ENCODE peak calls at places on chromosomes 16 and 17, in ten cellular contexts. One of them, this sample, is unnamed.

GRCh38 chr17:55527520-55528118 is 16.4 kb upstream of the SMIM36 start:
- DNase-seq in EH: peak; percentile 43
- DNase-seq in NCI-H1105: no peak
- DNase-seq in uterus: peak; percentile 37
- DNase-seq in hippocampal formation: peak; percentile 43
- DNase-seq in transverse colon: no peak
- DNase-seq in dorsolateral prefrontal cortex: no peak
- DNase-seq in bronchial epithelial cell: peak; percentile 48
- DNase-seq in CD4-positive, alpha-beta T cell: no peak
- DNase-seq in fibroblast of lung: peak; percentile 83
- DNase-seq in this sample: no peak

GRCh38 chr16:50450957-50451356 is 82.2 kb upstream of the BRD7 start:
- DNase-seq in EH: no peak
- DNase-seq in NCI-H1105: no peak
- DNase-seq in uterus: no peak
- DNase-seq in hippocampal formation: no peak
- DNase-seq in transverse colon: no peak
- DNase-seq in dorsolateral prefrontal cortex: no peak
- DNase-seq in bronchial epithelial cell: no peak
- DNase-seq in CD4-positive, alpha-beta T cell: no peak
- DNase-seq in fibroblast of lung: no peak
- DNase-seq in this sample: no peak

GRCh38 chr16:21590791-21591190 is 8.6 kb upstream of the METTL9 start:
- DNase-seq in EH: peak; percentile 25
- DNase-seq in NCI-H1105: no peak
- DNase-seq in uterus: no peak
- DNase-seq in hippocampal formation: no peak
- DNase-seq in transverse colon: no peak
- DNase-seq in dorsolateral prefrontal cortex: no peak
- DNase-seq in bronchial epithelial cell: no peak
- DNase-seq in CD4-positive, alpha-beta T cell: no peak
- DNase-seq in fibroblast of lung: no peak
- DNase-seq in this sample: no peak

GRCh38 chr16:4058386-4058785 is 57.9 kb downstream of the ADCY9 start:
- DNase-seq in EH: no peak
- DNase-seq in NCI-H1105: no peak
- DNase-seq in uterus: no peak
- DNase-seq in hippocampal formation: no peak
- DNase-seq in transverse colon: no peak
- DNase-seq in dorsolateral prefrontal cortex: no peak
- DNase-seq in bronchial epithelial cell: no peak
- DNase-seq in CD4-positive, alpha-beta T cell: no peak
- DNase-seq in fibroblast of lung: peak; percentile 19
- DNase-seq in this sample: no peak

GRCh38 chr17:36935681-36936454 is 1.4 kb upstream of the LHX1 start:
- DNase-seq in EH: no peak
- DNase-seq in NCI-H1105: no peak
- DNase-seq in uterus: no peak
- DNase-seq in hippocampal formation: no peak
- DNase-seq in transverse colon: no peak
- DNase-seq in dorsolateral prefrontal cortex: no peak
- DNase-seq in bronchial epithelial cell: no peak
- DNase-seq in CD4-positive, alpha-beta T cell: no peak
- DNase-seq in fibroblast of lung: no peak
- DNase-seq in this sample: no peak

GRCh38 chr17:9538626-9539025 is 37.0 kb downstream of the STX8 start:
- DNase-seq in EH: no peak
- DNase-seq in NCI-H1105: no peak
- DNase-seq in uterus: no peak
- DNase-seq in hippocampal formation: no peak
- DNase-seq in transverse colon: no peak
- DNase-seq in dorsolateral prefrontal cortex: no peak
- DNase-seq in bronchial epithelial cell: no peak
- DNase-seq in CD4-positive, alpha-beta T cell: no peak
- DNase-seq in fibroblast of lung: no peak
- DNase-seq in this sample: no peak

GRCh38 chr16:49510141-49510540 is 136.5 kb downstream of the C16orf78 start:
- DNase-seq in EH: no peak
- DNase-seq in NCI-H1105: no peak
- DNase-seq in uterus: no peak
- DNase-seq in hippocampal formation: no peak
- DNase-seq in transverse colon: no peak
- DNase-seq in dorsolateral prefrontal cortex: no peak
- DNase-seq in bronchial epithelial cell: no peak
- DNase-seq in CD4-positive, alpha-beta T cell: no peak
- DNase-seq in fibroblast of lung: no peak
- DNase-seq in this sample: no peak

GRCh38 chr17:38815576-38816193 is 9.4 kb downstream of the CWC25 start:
- DNase-seq in EH: peak; percentile 73
- DNase-seq in NCI-H1105: no peak
- DNase-seq in uterus: no peak
- DNase-seq in hippocampal formation: no peak
- DNase-seq in transverse colon: no peak
- DNase-seq in dorsolateral prefrontal cortex: no peak
- DNase-seq in bronchial epithelial cell: peak; percentile 37
- DNase-seq in CD4-positive, alpha-beta T cell: no peak
- DNase-seq in fibroblast of lung: peak; percentile 22
- DNase-seq in this sample: no peak

GRCh38 chr16:25012525-25012991 is 2.6 kb downstream of the ARHGAP17 start:
- DNase-seq in EH: peak; percentile 97
- DNase-seq in NCI-H1105: no peak
- DNase-seq in uterus: no peak
- DNase-seq in hippocampal formation: no peak
- DNase-seq in transverse colon: peak; percentile 59
- DNase-seq in dorsolateral prefrontal cortex: no peak
- DNase-seq in bronchial epithelial cell: peak; percentile 45
- DNase-seq in CD4-positive, alpha-beta T cell: no peak
- DNase-seq in fibroblast of lung: peak; percentile 89
- DNase-seq in this sample: no peak

GRCh38 chr17:80944326-80944725 is 47.3 kb upstream of the CHMP6 start:
- DNase-seq in EH: no peak
- DNase-seq in NCI-H1105: no peak
- DNase-seq in uterus: peak; percentile 12
- DNase-seq in hippocampal formation: no peak
- DNase-seq in transverse colon: no peak
- DNase-seq in dorsolateral prefrontal cortex: no peak
- DNase-seq in bronchial epithelial cell: no peak
- DNase-seq in CD4-positive, alpha-beta T cell: no peak
- DNase-seq in fibroblast of lung: no peak
- DNase-seq in this sample: no peak

GRCh38 chr16:47732806-47733150 is 271.6 kb downstream of the PHKB start:
- DNase-seq in EH: peak; percentile 94
- DNase-seq in NCI-H1105: no peak
- DNase-seq in uterus: no peak
- DNase-seq in hippocampal formation: no peak
- DNase-seq in transverse colon: no peak
- DNase-seq in dorsolateral prefrontal cortex: no peak
- DNase-seq in bronchial epithelial cell: peak; percentile 90
- DNase-seq in CD4-positive, alpha-beta T cell: no peak
- DNase-seq in fibroblast of lung: peak; percentile 97
- DNase-seq in this sample: no peak

GRCh38 chr16:26667271-26667703 is 399.4 kb upstream of the C16orf82 start:
- DNase-seq in EH: no peak
- DNase-seq in NCI-H1105: no peak
- DNase-seq in uterus: no peak
- DNase-seq in hippocampal formation: no peak
- DNase-seq in transverse colon: no peak
- DNase-seq in dorsolateral prefrontal cortex: no peak
- DNase-seq in bronchial epithelial cell: no peak
- DNase-seq in CD4-positive, alpha-beta T cell: no peak
- DNase-seq in fibroblast of lung: no peak
- DNase-seq in this sample: no peak

GRCh38 chr17:28370035-28370743 is at the start of gene VTN:
- DNase-seq in EH: peak; percentile 74
- DNase-seq in NCI-H1105: no peak
- DNase-seq in uterus: peak; percentile 44
- DNase-seq in hippocampal formation: no peak
- DNase-seq in transverse colon: no peak
- DNase-seq in dorsolateral prefrontal cortex: no peak
- DNase-seq in bronchial epithelial cell: no peak
- DNase-seq in CD4-positive, alpha-beta T cell: no peak
- DNase-seq in fibroblast of lung: peak; percentile 25
- DNase-seq in this sample: no peak